ENCODE peak calls at places on chromosomes 3 and 15, in five cellular contexts. One of them, this sample, is unnamed.

GRCh38 chr3:157232146-157232545 is 72.2 kb upstream of the CCNL1 start:
- DNase-seq in choroid plexus epithelial cell: no peak
- DNase-seq in AG09319: no peak
- DNase-seq in spleen: no peak
- DNase-seq in activated CD8-positive, alpha-beta T cell treated with anti-CD3 and anti-CD28 coated beads for 36 hours: no peak
- DNase-seq in this sample: no peak

GRCh38 chr3:6971933-6972332 is 111.0 kb downstream of the GRM7 start:
- DNase-seq in spleen: no peak
- DNase-seq in AG09319: no peak
- DNase-seq in activated CD8-positive, alpha-beta T cell treated with anti-CD3 and anti-CD28 coated beads for 36 hours: no peak
- DNase-seq in choroid plexus epithelial cell: no peak
- DNase-seq in this sample: no peak

GRCh38 chr3:65878831-65879230 is 159.9 kb downstream of the MAGI1 start:
- DNase-seq in activated CD8-positive, alpha-beta T cell treated with anti-CD3 and anti-CD28 coated beads for 36 hours: no peak
- DNase-seq in AG09319: no peak
- DNase-seq in spleen: no peak
- DNase-seq in choroid plexus epithelial cell: no peak
- DNase-seq in this sample: no peak

GRCh38 chr3:57512174-57512573 is 32.0 kb downstream of the DNAH12 start:
- DNase-seq in AG09319: no peak
- DNase-seq in spleen: no peak
- DNase-seq in activated CD8-positive, alpha-beta T cell treated with anti-CD3 and anti-CD28 coated beads for 36 hours: no peak
- DNase-seq in choroid plexus epithelial cell: peak
- DNase-seq in this sample: no peak

GRCh38 chr3:127671523-127672428 is 976 bp upstream of the ABTB1 start:
- DNase-seq in choroid plexus epithelial cell: no peak
- DNase-seq in AG09319: no peak
- DNase-seq in spleen: peak
- DNase-seq in activated CD8-positive, alpha-beta T cell treated with anti-CD3 and anti-CD28 coated beads for 36 hours: peak
- DNase-seq in this sample: peak

GRCh38 chr15:94375997-94376396 is 144.6 kb downstream of the MCTP2 start:
- DNase-seq in activated CD8-positive, alpha-beta T cell treated with anti-CD3 and anti-CD28 coated beads for 36 hours: no peak
- DNase-seq in choroid plexus epithelial cell: no peak
- DNase-seq in spleen: no peak
- DNase-seq in AG09319: no peak
- DNase-seq in this sample: no peak

GRCh38 chr15:90211440-90212168 is 10.5 kb downstream of the SEMA4B start:
- DNase-seq in activated CD8-positive, alpha-beta T cell treated with anti-CD3 and anti-CD28 coated beads for 36 hours: no peak
- DNase-seq in spleen: peak
- DNase-seq in AG09319: no peak
- DNase-seq in choroid plexus epithelial cell: peak
- DNase-seq in this sample: no peak

GRCh38 chr3:84724877-84725276 is 233.9 kb upstream of the CADM2 start:
- DNase-seq in AG09319: no peak
- DNase-seq in spleen: peak
- DNase-seq in activated CD8-positive, alpha-beta T cell treated with anti-CD3 and anti-CD28 coated beads for 36 hours: no peak
- DNase-seq in choroid plexus epithelial cell: peak
- DNase-seq in this sample: no peak

GRCh38 chr3:170117134-170117533 is 64.4 kb downstream of the PHC3 start:
- DNase-seq in choroid plexus epithelial cell: peak
- DNase-seq in activated CD8-positive, alpha-beta T cell treated with anti-CD3 and anti-CD28 coated beads for 36 hours: no peak
- DNase-seq in AG09319: no peak
- DNase-seq in spleen: no peak
- DNase-seq in this sample: no peak

GRCh38 chr15:74277245-74277644 is 41.1 kb downstream of the CCDC33 start:
- DNase-seq in activated CD8-positive, alpha-beta T cell treated with anti-CD3 and anti-CD28 coated beads for 36 hours: no peak
- DNase-seq in AG09319: no peak
- DNase-seq in spleen: no peak
- DNase-seq in choroid plexus epithelial cell: no peak
- DNase-seq in this sample: no peak

GRCh38 chr3:189862385-189863023 is 231.3 kb downstream of the TP63 start:
- DNase-seq in spleen: no peak
- DNase-seq in choroid plexus epithelial cell: peak
- DNase-seq in activated CD8-positive, alpha-beta T cell treated with anti-CD3 and anti-CD28 coated beads for 36 hours: no peak
- DNase-seq in AG09319: peak
- DNase-seq in this sample: no peak

GRCh38 chr3:6228958-6229683 is 631.8 kb upstream of the GRM7 start:
- DNase-seq in AG09319: no peak
- DNase-seq in activated CD8-positive, alpha-beta T cell treated with anti-CD3 and anti-CD28 coated beads for 36 hours: no peak
- DNase-seq in spleen: no peak
- DNase-seq in choroid plexus epithelial cell: no peak
- DNase-seq in this sample: no peak

GRCh38 chr15:74027688-74028087 is 33.2 kb downstream of the PML start:
- DNase-seq in choroid plexus epithelial cell: no peak
- DNase-seq in activated CD8-positive, alpha-beta T cell treated with anti-CD3 and anti-CD28 coated beads for 36 hours: no peak
- DNase-seq in spleen: no peak
- DNase-seq in AG09319: no peak
- DNase-seq in this sample: no peak

GRCh38 chr3:55341502-55342031 is 145.5 kb downstream of the WNT5A start:
- DNase-seq in activated CD8-positive, alpha-beta T cell treated with anti-CD3 and anti-CD28 coated beads for 36 hours: no peak
- DNase-seq in spleen: no peak
- DNase-seq in AG09319: no peak
- DNase-seq in choroid plexus epithelial cell: peak
- DNase-seq in this sample: no peak

GRCh38 chr3:58335432-58335947 is 2.8 kb downstream of the PXK start:
- DNase-seq in spleen: no peak
- DNase-seq in activated CD8-positive, alpha-beta T cell treated with anti-CD3 and anti-CD28 coated beads for 36 hours: no peak
- DNase-seq in choroid plexus epithelial cell: no peak
- DNase-seq in AG09319: no peak
- DNase-seq in this sample: no peak

GRCh38 chr3:145197051-145197562 is 963.9 kb downstream of the PLOD2 start:
- DNase-seq in activated CD8-positive, alpha-beta T cell treated with anti-CD3 and anti-CD28 coated beads for 36 hours: no peak
- DNase-seq in AG09319: no peak
- DNase-seq in choroid plexus epithelial cell: no peak
- DNase-seq in spleen: no peak
- DNase-seq in this sample: no peak

GRCh38 chr3:32442766-32443165 is 51.1 kb downstream of the CMTM7 start:
- DNase-seq in AG09319: no peak
- DNase-seq in choroid plexus epithelial cell: no peak
- DNase-seq in activated CD8-positive, alpha-beta T cell treated with anti-CD3 and anti-CD28 coated beads for 36 hours: no peak
- DNase-seq in spleen: no peak
- DNase-seq in this sample: no peak

GRCh38 chr3:13637311-13637891 is 88.5 kb downstream of the FBLN2 start:
- DNase-seq in spleen: no peak
- DNase-seq in AG09319: no peak
- DNase-seq in choroid plexus epithelial cell: no peak
- DNase-seq in activated CD8-positive, alpha-beta T cell treated with anti-CD3 and anti-CD28 coated beads for 36 hours: no peak
- DNase-seq in this sample: peak

GRCh38 chr3:187735837-187736236 is 9.4 kb downstream of the BCL6 start:
- DNase-seq in spleen: no peak
- DNase-seq in choroid plexus epithelial cell: no peak
- DNase-seq in activated CD8-positive, alpha-beta T cell treated with anti-CD3 and anti-CD28 coated beads for 36 hours: no peak
- DNase-seq in AG09319: no peak
- DNase-seq in this sample: no peak

GRCh38 chr3:83523470-83524073 is 1435.2 kb upstream of the CADM2 start:
- DNase-seq in spleen: no peak
- DNase-seq in AG09319: no peak
- DNase-seq in choroid plexus epithelial cell: peak
- DNase-seq in activated CD8-positive, alpha-beta T cell treated with anti-CD3 and anti-CD28 coated beads for 36 hours: peak
- DNase-seq in this sample: no peak

GRCh38 chr3:176479291-176479690 is 718.0 kb downstream of the TBL1XR1 start:
- DNase-seq in choroid plexus epithelial cell: no peak
- DNase-seq in activated CD8-positive, alpha-beta T cell treated with anti-CD3 and anti-CD28 coated beads for 36 hours: no peak
- DNase-seq in spleen: no peak
- DNase-seq in AG09319: no peak
- DNase-seq in this sample: no peak

GRCh38 chr3:126109146-126109859 is 25.4 kb upstream of the SLC41A3 start:
- DNase-seq in activated CD8-positive, alpha-beta T cell treated with anti-CD3 and anti-CD28 coated beads for 36 hours: no peak
- DNase-seq in AG09319: no peak
- DNase-seq in spleen: peak
- DNase-seq in choroid plexus epithelial cell: no peak
- DNase-seq in this sample: no peak

GRCh38 chr15:64137226-64137833 is 14.2 kb upstream of the SNX22 start:
- DNase-seq in spleen: peak
- DNase-seq in choroid plexus epithelial cell: peak
- DNase-seq in activated CD8-positive, alpha-beta T cell treated with anti-CD3 and anti-CD28 coated beads for 36 hours: no peak
- DNase-seq in AG09319: no peak
- DNase-seq in this sample: no peak

GRCh38 chr3:123344175-123344908 is 104.5 kb downstream of the ADCY5 start:
- DNase-seq in activated CD8-positive, alpha-beta T cell treated with anti-CD3 and anti-CD28 coated beads for 36 hours: peak
- DNase-seq in spleen: peak
- DNase-seq in choroid plexus epithelial cell: peak
- DNase-seq in AG09319: no peak
- DNase-seq in this sample: no peak

GRCh38 chr3:66303556-66303955 is 82.8 kb downstream of the SLC25A26 start:
- DNase-seq in choroid plexus epithelial cell: no peak
- DNase-seq in spleen: no peak
- DNase-seq in activated CD8-positive, alpha-beta T cell treated with anti-CD3 and anti-CD28 coated beads for 36 hours: peak
- DNase-seq in AG09319: no peak
- DNase-seq in this sample: no peak

GRCh38 chr15:49877871-49878511 is 241.0 kb downstream of the ATP8B4 start:
- DNase-seq in choroid plexus epithelial cell: peak
- DNase-seq in activated CD8-positive, alpha-beta T cell treated with anti-CD3 and anti-CD28 coated beads for 36 hours: no peak
- DNase-seq in AG09319: peak
- DNase-seq in spleen: no peak
- DNase-seq in this sample: no peak

GRCh38 chr15:49876401-49877038 is 242.5 kb downstream of the ATP8B4 start:
- DNase-seq in AG09319: no peak
- DNase-seq in choroid plexus epithelial cell: peak
- DNase-seq in activated CD8-positive, alpha-beta T cell treated with anti-CD3 and anti-CD28 coated beads for 36 hours: no peak
- DNase-seq in spleen: no peak
- DNase-seq in this sample: no peak

GRCh38 chr15:49877117-49877860 is 241.7 kb downstream of the ATP8B4 start:
- DNase-seq in activated CD8-positive, alpha-beta T cell treated with anti-CD3 and anti-CD28 coated beads for 36 hours: no peak
- DNase-seq in AG09319: no peak
- DNase-seq in spleen: no peak
- DNase-seq in choroid plexus epithelial cell: peak
- DNase-seq in this sample: no peak

GRCh38 chr15:49875392-49875791 is 243.6 kb downstream of the ATP8B4 start:
- DNase-seq in activated CD8-positive, alpha-beta T cell treated with anti-CD3 and anti-CD28 coated beads for 36 hours: no peak
- DNase-seq in AG09319: no peak
- DNase-seq in choroid plexus epithelial cell: no peak
- DNase-seq in spleen: no peak
- DNase-seq in this sample: no peak
- TF ChIP-seq CTCF in activated CD8-positive, alpha-beta T cell treated with anti-CD3 and anti-CD28 coated beads for 36 hours: no peak
- TF ChIP-seq CTCF in AG09319: no peak
- TF ChIP-seq CTCF in choroid plexus epithelial cell: peak
- TF ChIP-seq CTCF in spleen: no peak
- TF ChIP-seq CTCF in this sample: no peak

DNA sequence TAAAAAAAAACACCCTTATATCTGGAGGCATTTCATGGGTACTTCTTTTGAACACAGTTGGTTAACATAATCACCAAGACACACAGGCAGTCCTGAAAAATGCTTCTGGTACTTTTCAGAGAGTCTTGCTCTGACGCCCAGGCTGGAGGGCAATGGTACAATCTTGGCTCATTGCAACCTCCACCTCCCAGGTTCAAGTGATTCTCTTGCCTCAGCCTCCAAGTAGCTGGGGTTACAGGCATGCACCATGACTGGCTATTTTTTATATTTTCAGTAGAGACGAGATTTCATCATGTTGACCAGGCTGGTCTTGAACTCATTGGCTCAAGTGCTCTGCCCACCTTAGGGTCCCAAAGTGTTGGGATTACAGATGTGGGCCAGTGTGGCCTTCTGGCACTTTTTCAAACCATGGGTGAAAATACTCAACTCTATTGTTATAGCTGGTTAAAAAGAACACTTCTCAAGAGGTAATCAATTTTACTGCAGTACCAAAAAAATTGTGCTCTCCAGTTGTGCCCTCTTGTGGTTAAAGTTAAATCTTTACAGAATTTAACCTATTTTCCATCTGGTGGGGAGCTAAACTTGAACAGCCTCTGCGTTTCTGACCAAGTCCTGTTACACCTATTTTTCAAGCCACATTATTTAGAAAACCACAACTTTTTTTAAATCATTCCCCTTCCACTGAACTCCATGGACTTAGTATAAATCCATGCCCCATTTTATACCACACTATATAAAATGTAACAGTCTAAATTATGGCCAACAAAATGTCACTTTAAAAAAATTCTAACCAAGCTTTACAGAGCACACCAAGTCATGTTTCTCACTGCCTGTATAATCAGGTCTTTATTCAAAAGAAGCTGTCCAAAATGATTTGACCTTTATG is 1.2 kb upstream of the SNAPC5 start:
- DNase-seq in AG09319: no peak
- DNase-seq in activated CD8-positive, alpha-beta T cell treated with anti-CD3 and anti-CD28 coated beads for 36 hours: no peak
- DNase-seq in choroid plexus epithelial cell: peak
- DNase-seq in spleen: no peak
- DNase-seq in this sample: no peak
- TF ChIP-seq CTCF in AG09319: peak
- TF ChIP-seq CTCF in activated CD8-positive, alpha-beta T cell treated with anti-CD3 and anti-CD28 coated beads for 36 hours: peak
- TF ChIP-seq CTCF in choroid plexus epithelial cell: peak
- TF ChIP-seq CTCF in spleen: no peak
- TF ChIP-seq CTCF in this sample: peak

GRCh38 chr3:28726840-28727239 is 378.2 kb upstream of the AZI2 start:
- DNase-seq in spleen: no peak
- DNase-seq in AG09319: no peak
- DNase-seq in choroid plexus epithelial cell: peak
- DNase-seq in activated CD8-positive, alpha-beta T cell treated with anti-CD3 and anti-CD28 coated beads for 36 hours: peak
- DNase-seq in this sample: no peak
- TF ChIP-seq CTCF in spleen: no peak
- TF ChIP-seq CTCF in AG09319: peak
- TF ChIP-seq CTCF in choroid plexus epithelial cell: peak
- TF ChIP-seq CTCF in activated CD8-positive, alpha-beta T cell treated with anti-CD3 and anti-CD28 coated beads for 36 hours: peak
- TF ChIP-seq CTCF in this sample: peak

GRCh38 chr3:23701711-23702110 is 104.0 kb upstream of the UBE2E1 start:
- DNase-seq in spleen: no peak
- DNase-seq in choroid plexus epithelial cell: no peak
- DNase-seq in AG09319: no peak
- DNase-seq in activated CD8-positive, alpha-beta T cell treated with anti-CD3 and anti-CD28 coated beads for 36 hours: no peak
- DNase-seq in this sample: no peak

GRCh38 chr3:23696842-23697241 is 108.9 kb upstream of the UBE2E1 start:
- DNase-seq in AG09319: no peak
- DNase-seq in choroid plexus epithelial cell: peak
- DNase-seq in activated CD8-positive, alpha-beta T cell treated with anti-CD3 and anti-CD28 coated beads for 36 hours: no peak
- DNase-seq in spleen: no peak
- DNase-seq in this sample: no peak

GRCh38 chr3:23702198-23702597 is 103.6 kb upstream of the UBE2E1 start:
- DNase-seq in activated CD8-positive, alpha-beta T cell treated with anti-CD3 and anti-CD28 coated beads for 36 hours: no peak
- DNase-seq in AG09319: no peak
- DNase-seq in spleen: no peak
- DNase-seq in choroid plexus epithelial cell: no peak
- DNase-seq in this sample: no peak

GRCh38 chr3:23697416-23697815 is 108.3 kb upstream of the UBE2E1 start:
- DNase-seq in spleen: no peak
- DNase-seq in AG09319: no peak
- DNase-seq in activated CD8-positive, alpha-beta T cell treated with anti-CD3 and anti-CD28 coated beads for 36 hours: no peak
- DNase-seq in choroid plexus epithelial cell: no peak
- DNase-seq in this sample: no peak

DNA sequence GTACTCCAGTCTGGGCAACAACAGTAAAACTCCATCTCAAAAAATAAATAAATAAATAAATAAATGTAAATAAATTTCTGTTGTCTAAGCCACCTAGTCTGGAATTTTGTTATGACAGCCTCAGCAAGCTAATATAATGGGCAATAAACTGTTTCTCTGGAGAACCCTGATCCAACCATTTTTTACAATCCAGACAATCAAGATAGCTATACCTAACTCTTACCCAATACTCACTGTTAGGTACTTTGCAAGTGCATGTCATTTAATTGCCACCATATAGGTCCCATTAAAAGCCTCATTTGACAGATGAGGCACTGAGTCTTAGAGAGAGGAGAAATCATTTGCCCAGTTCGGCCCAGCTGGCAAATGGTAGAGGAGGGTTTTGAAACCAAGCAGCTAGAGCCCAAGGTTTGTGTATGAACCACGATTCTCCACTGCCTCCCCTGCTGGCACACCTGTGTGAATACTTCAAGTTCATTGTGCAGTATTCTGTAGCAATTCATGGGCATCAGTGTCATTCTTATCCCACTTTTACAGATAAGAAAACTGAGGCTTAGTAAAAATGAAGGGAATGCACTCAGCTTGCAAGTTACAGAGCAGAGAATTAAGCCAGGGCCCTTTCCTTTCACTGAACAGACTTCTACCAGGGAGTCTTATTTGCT is 107.0 kb upstream of the UBE2E1 start:
- DNase-seq in spleen: no peak
- DNase-seq in activated CD8-positive, alpha-beta T cell treated with anti-CD3 and anti-CD28 coated beads for 36 hours: no peak
- DNase-seq in choroid plexus epithelial cell: no peak
- DNase-seq in AG09319: no peak
- DNase-seq in this sample: no peak
- TF ChIP-seq CTCF in spleen: no peak
- TF ChIP-seq CTCF in activated CD8-positive, alpha-beta T cell treated with anti-CD3 and anti-CD28 coated beads for 36 hours: no peak
- TF ChIP-seq CTCF in choroid plexus epithelial cell: no peak
- TF ChIP-seq CTCF in AG09319: no peak
- TF ChIP-seq CTCF in this sample: no peak

This sample was measured in chondrocyte.